ENCODE peak calls at places on chromosomes 13 and 19, in nine cellular contexts. E, Z, F, U, V, N, R, B and M are unnamed samples.

GRCh38 chr13:98988782-98989181 is 10.9 kb upstream of the DOCK9 start:
- DNase-seq in E (no peak), Z (no peak), U (no peak), N (no peak), B (no peak), V (no peak), F (no peak), R (no peak), M (no peak)

GRCh38 chr19:50537769-50538230 is 24.1 kb upstream of the ASPDH start:
- DNase-seq in Z (peak; percentile 92), B (peak; percentile 64), E (peak; percentile 94), U (peak; percentile 76), V (peak; percentile 81), F (peak; percentile 84), N (peak; percentile 40), R (peak; percentile 86), M (peak; percentile 68)

GRCh38 chr19:10565028-10565566 is 713 bp downstream of the KRI1 start:
- DNase-seq in Z (peak; percentile 29), R (peak; percentile 68), N (peak; percentile 63), V (peak; percentile 67), U (peak; percentile 82), F (peak; percentile 46), E (peak; percentile 48), B (no peak), M (no peak)

GRCh38 chr19:7527516-7528191 is 5.2 kb downstream of the MCOLN1 start:
- DNase-seq in N (no peak), R (peak; percentile 72), V (peak; percentile 73), E (no peak), Z (no peak), F (no peak), U (no peak), B (no peak), M (no peak)

GRCh38 chr13:75180805-75181455 is 301.0 kb downstream of the TBC1D4 start:
- DNase-seq in V (no peak), U (no peak), R (no peak), Z (no peak), E (no peak), B (peak; percentile 37), N (no peak), F (peak; percentile 72), M (peak; percentile 28)

GRCh38 chr13:45700971-45701900 is 884 bp upstream of the CBY2 start:
- DNase-seq in R (no peak), N (no peak), B (no peak), V (no peak), U (no peak), E (no peak), F (no peak), Z (no peak), M (peak; percentile 5)

GRCh38 chr13:47903836-47904235 is 97.2 kb downstream of the SUCLA2 start:
- DNase-seq in F (peak; percentile 49), N (no peak), B (no peak), V (no peak), Z (no peak), E (no peak), U (no peak), R (no peak), M (peak; percentile 36)

GRCh38 chr13:52980695-52981094 is 47.9 kb upstream of the OLFM4 start:
- DNase-seq in F (no peak), N (no peak), V (no peak), B (no peak), R (no peak), U (no peak), E (no peak), Z (no peak), M (no peak)

GRCh38 chr19:16951529-16951928 is 62.7 kb downstream of the F2RL3 start:
- DNase-seq in N (no peak), R (no peak), B (no peak), E (no peak), V (no peak), Z (no peak), F (no peak), U (no peak), M (no peak)

GRCh38 chr13:53368948-53369347 is 340.3 kb downstream of the OLFM4 start:
- DNase-seq in F (no peak), Z (no peak), R (no peak), U (no peak), N (no peak), E (no peak), V (no peak), B (no peak), M (no peak)

GRCh38 chr13:21637296-21637695 is 33.3 kb upstream of the MICU2 start:
- DNase-seq in U (no peak), B (peak; percentile 52), V (no peak), F (peak; percentile 72), R (peak; percentile 77), E (no peak), N (peak; percentile 15), Z (peak; percentile 86), M (peak; percentile 10)

GRCh38 chr13:52599037-52599852 is 43.0 kb upstream of the HNRNPA1L2 start:
- DNase-seq in E (no peak), R (no peak), F (peak; percentile 83), U (no peak), N (no peak), V (no peak), B (peak; percentile 41), Z (no peak), M (peak; percentile 87)

GRCh38 chr13:42720116-42720857 is 61.1 kb upstream of the FAM216B start:
- DNase-seq in B (peak; percentile 94), R (no peak), U (no peak), V (no peak), N (no peak), F (peak; percentile 100), E (no peak), Z (peak; percentile 49), M (peak; percentile 100)

GRCh38 chr19:29245221-29245620 is 32.3 kb upstream of the UQCRFS1 start:
- DNase-seq in B (no peak), U (no peak), Z (no peak), V (no peak), R (no peak), N (no peak), F (no peak), E (no peak), M (no peak)

GRCh38 chr19:34964598-34964997 is 569 bp upstream of the ZNF792 start:
- DNase-seq in E (no peak), N (no peak), R (no peak), Z (no peak), V (no peak), B (no peak), F (no peak), U (no peak), M (no peak)

GRCh38 chr13:23725922-23726321 is 155.7 kb downstream of the TNFRSF19 start:
- DNase-seq in Z (no peak), N (no peak), F (peak; percentile 66), V (no peak), E (no peak), B (no peak), U (no peak), R (no peak), M (no peak)

GRCh38 chr19:55643003-55643732 is at the start of gene ZNF581:
- DNase-seq in F (peak; percentile 82), N (peak; percentile 81), R (peak; percentile 85), U (peak; percentile 88), Z (peak; percentile 85), B (peak; percentile 62), V (peak; percentile 83), E (peak; percentile 75), M (peak; percentile 76)

GRCh38 chr13:44620057-44620456 is 43.9 kb upstream of the TSC22D1 start:
- DNase-seq in Z (no peak), B (peak; percentile 68), U (no peak), N (no peak), E (no peak), R (no peak), F (peak; percentile 41), V (no peak), M (peak; percentile 20)

GRCh38 chr19:10603873-10604459 is 16.9 kb upstream of the AP1M2 start:
- DNase-seq in F (peak; percentile 38), U (peak; percentile 56), E (no peak), N (no peak), Z (no peak), B (no peak), R (no peak), V (no peak), M (peak; percentile 13)

GRCh38 chr13:101488734-101489133 is 36.3 kb downstream of the ITGBL1 start:
- DNase-seq in E (no peak), U (no peak), V (no peak), B (no peak), F (no peak), R (no peak), N (no peak), Z (no peak), M (no peak)
- TF ChIP-seq CTCF in E (no peak), U (no peak), V (no peak), B (no peak), F (no peak), R (no peak), N (no peak), Z (no peak), M (no peak)

DNA sequence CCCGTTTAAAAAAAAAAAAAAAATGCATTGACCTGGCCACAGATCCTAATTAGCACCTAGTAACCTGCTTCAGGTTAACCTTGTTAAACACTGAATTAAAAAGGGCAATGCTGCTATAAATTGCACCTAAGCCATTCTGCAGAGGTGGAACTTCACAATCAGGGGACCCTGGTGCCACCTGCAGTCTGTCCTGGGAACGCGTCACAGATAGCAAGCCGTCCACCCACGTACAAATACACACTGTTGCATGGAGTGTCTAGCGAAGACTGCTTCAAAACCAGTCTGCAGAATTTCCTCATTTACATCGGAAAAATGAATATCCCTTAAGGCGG is 169.3 kb downstream of the COL4A1 start:
- DNase-seq in U (peak; percentile 10), R (peak; percentile 54), E (peak; percentile 39), F (no peak), Z (peak; percentile 30), V (no peak), B (no peak), N (no peak), M (peak; percentile 27)
- TF ChIP-seq CTCF in U (peak; percentile 46), R (peak; percentile 48), E (peak; percentile 33), F (no peak), Z (no peak), V (peak; percentile 27), B (no peak), N (no peak), M (no peak)

DNA sequence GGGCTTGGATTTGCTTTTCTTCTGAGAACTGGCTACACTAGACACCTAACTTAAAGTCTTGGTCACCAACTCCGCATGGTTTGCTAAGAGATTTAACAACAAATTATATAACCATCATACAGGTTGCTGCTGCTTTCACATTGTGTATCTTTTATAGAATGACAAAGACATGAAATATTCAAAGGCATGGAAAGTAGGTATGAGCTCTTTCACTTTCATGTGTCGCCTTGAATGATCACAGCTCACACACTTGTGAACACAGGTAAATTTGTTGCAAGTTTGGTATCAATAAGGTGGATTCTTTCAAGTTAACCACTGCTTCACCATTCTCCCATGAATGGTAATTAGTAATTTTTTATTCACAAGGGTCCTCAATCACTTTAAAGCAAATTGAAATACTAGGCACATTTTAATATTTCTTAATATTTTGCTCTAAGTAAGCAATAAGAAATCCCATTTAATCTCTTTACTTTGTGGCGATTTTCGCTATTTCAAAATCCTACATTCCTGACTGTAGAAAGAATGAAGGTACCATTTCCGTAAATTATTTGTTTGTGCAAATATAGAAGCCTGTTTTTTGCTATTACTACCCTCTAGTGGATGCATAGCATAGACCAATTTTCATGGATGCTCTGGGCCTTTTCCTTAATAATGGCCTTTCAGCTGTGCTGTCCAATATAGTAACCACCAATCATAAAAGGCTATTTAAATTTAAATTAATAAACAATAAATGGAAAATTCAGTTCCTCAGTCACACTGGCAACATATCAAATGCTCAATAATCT is 45.5 kb upstream of the FREM2 start:
- DNase-seq in R (no peak), V (no peak), Z (no peak), E (no peak), U (no peak), B (no peak), N (no peak), F (peak; percentile 9), M (no peak)
- TF ChIP-seq CTCF in R (peak; percentile 30), V (no peak), Z (no peak), E (peak; percentile 12), U (peak; percentile 50), B (peak; percentile 60), N (no peak), F (peak; percentile 11), M (peak; percentile 24)

GRCh38 chr19:3510727-3511126 is 4.6 kb downstream of the FZR1 start:
- DNase-seq in U (no peak), R (no peak), E (no peak), B (no peak), N (no peak), Z (no peak), F (no peak), V (no peak), M (no peak)
- TF ChIP-seq CTCF in U (no peak), R (no peak), E (no peak), B (no peak), N (no peak), Z (no peak), F (no peak), V (no peak), M (no peak)